ENCODE peak calls at places on chromosomes 11 and 22, in nine cellular contexts. E, H, Q, D, V, B, O, C and G are unnamed samples.

GRCh38 chr11:40514124-40514523 is 945.3 kb downstream of the LRRC4C start:
- DNase-seq in E (no peak), H (no peak), Q (no peak), D (no peak), V (no peak), B (no peak), O (no peak), C (peak), G (peak)

GRCh38 chr11:122951231-122951630 is 30.4 kb downstream of the BSX start:
- DNase-seq in E (no peak), H (no peak), Q (no peak), D (no peak), V (no peak), B (no peak), O (no peak), C (no peak), G (peak)

GRCh38 chr11:15073361-15074205 is at the start of gene CALCB:
- DNase-seq in E (peak), H (no peak), Q (no peak), D (no peak), V (no peak), B (no peak), O (peak), C (peak), G (no peak)

GRCh38 chr22:43114958-43115357 is 4.4 kb downstream of the BIK start:
- DNase-seq in E (no peak), H (no peak), Q (no peak), D (no peak), V (no peak), B (no peak), O (no peak), C (no peak), G (no peak)

GRCh38 chr11:57920971-57921370 is 102.7 kb upstream of the OR9Q1 start:
- DNase-seq in E (no peak), H (no peak), Q (no peak), D (no peak), V (no peak), B (no peak), O (no peak), C (no peak), G (no peak)

GRCh38 chr22:25987948-25988347 is 181.3 kb upstream of the SEZ6L start:
- DNase-seq in E (no peak), H (no peak), Q (no peak), D (no peak), V (no peak), B (no peak), O (no peak), C (no peak), G (no peak)

GRCh38 chr22:19036523-19037273 is 85.5 kb downstream of the DGCR2 start:
- DNase-seq in E (no peak), H (no peak), Q (no peak), D (peak), V (no peak), B (no peak), O (no peak), C (no peak), G (no peak)

GRCh38 chr22:37290737-37291136 is 8.4 kb downstream of the CYTH4 start:
- DNase-seq in E (no peak), H (no peak), Q (peak), D (no peak), V (no peak), B (no peak), O (peak), C (peak), G (no peak)

GRCh38 chr11:66316849-66317251 is at the start of gene CD248:
- DNase-seq in E (peak), H (no peak), Q (peak), D (peak), V (no peak), B (no peak), O (peak), C (peak), G (no peak)

GRCh38 chr11:117930668-117931330 is 1.6 kb upstream of the TMPRSS13 start:
- DNase-seq in E (no peak), H (no peak), Q (peak), D (peak), V (no peak), B (no peak), O (no peak), C (no peak), G (no peak)

GRCh38 chr11:44630511-44631210 is 65.2 kb downstream of the CD82 start:
- DNase-seq in E (no peak), H (no peak), Q (peak), D (peak), V (no peak), B (no peak), O (no peak), C (no peak), G (no peak)

GRCh38 chr11:36376888-36377758 is 81.0 kb downstream of the PRR5L start:
- DNase-seq in E (peak), H (no peak), Q (peak), D (peak), V (no peak), B (peak), O (peak), C (peak), G (no peak)

GRCh38 chr11:18701614-18702216 is 3.1 kb downstream of the TMEM86A start:
- DNase-seq in E (no peak), H (no peak), Q (no peak), D (no peak), V (no peak), B (no peak), O (no peak), C (no peak), G (no peak)

GRCh38 chr22:30575011-30575671 is 676 bp upstream of the GAL3ST1 start:
- DNase-seq in E (peak), H (no peak), Q (no peak), D (no peak), V (no peak), B (no peak), O (peak), C (peak), G (no peak)

GRCh38 chr11:27861706-27862430 is 161.6 kb upstream of the BDNF start:
- DNase-seq in E (peak), H (no peak), Q (no peak), D (no peak), V (peak), B (no peak), O (peak), C (peak), G (peak)

GRCh38 chr22:40469181-40469580 is 98.8 kb downstream of the SGSM3 start:
- DNase-seq in E (no peak), H (no peak), Q (no peak), D (no peak), V (no peak), B (no peak), O (no peak), C (no peak), G (no peak)

GRCh38 chr22:41857160-41857859 is 24.4 kb downstream of the SREBF2 start:
- DNase-seq in E (peak), H (peak), Q (no peak), D (no peak), V (no peak), B (peak), O (peak), C (peak), G (no peak)

GRCh38 chr22:48705159-48705916 is 1122.3 kb downstream of the BRD1 start:
- DNase-seq in E (no peak), H (no peak), Q (peak), D (no peak), V (no peak), B (no peak), O (no peak), C (no peak), G (no peak)

GRCh38 chr11:12802418-12803085 is 128.3 kb downstream of the TEAD1 start:
- DNase-seq in E (peak), H (peak), Q (no peak), D (no peak), V (peak), B (no peak), O (peak), C (peak), G (peak)

GRCh38 chr11:127651175-127651887 is 650.8 kb upstream of the KIRREL3 start:
- DNase-seq in E (peak), H (no peak), Q (no peak), D (no peak), V (peak), B (no peak), O (peak), C (peak), G (no peak)

GRCh38 chr22:23888615-23889401 is 5.4 kb upstream of the MIF start:
- DNase-seq in E (peak), H (no peak), Q (no peak), D (no peak), V (no peak), B (no peak), O (peak), C (peak), G (no peak)
- TF ChIP-seq CTCF in E (no peak), H (peak), Q (no peak), D (no peak), V (no peak), B (no peak), O (peak), C (no peak), G (peak)

DNA sequence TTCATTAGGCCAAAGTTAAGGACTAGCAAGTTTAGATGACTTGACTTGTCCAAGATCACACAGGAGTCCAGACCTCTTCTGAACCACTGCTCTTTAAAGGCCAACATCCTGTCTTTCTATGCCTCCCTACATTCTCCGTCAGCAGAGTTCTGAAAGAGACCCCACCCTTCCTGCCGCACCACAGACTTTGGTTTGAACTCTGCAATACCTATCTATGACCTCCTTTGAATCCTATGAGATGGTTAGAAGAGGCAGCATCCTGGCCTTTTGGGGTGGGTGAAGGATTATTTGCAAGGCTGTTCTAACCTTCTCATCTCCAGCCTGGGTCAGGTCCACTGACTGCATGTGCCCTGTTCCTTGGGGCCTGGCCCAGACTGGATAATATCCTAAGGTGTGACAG is 4.3 kb upstream of the RRM1 start:
- DNase-seq in E (no peak), H (no peak), Q (no peak), D (no peak), V (no peak), B (peak), O (no peak), C (no peak), G (no peak)
- H3K4me3 ChIP-seq in E (no peak), H (no peak), Q (no peak), D (no peak), V (no peak), B (peak), O (no peak), C (no peak), G (no peak)

DNA sequence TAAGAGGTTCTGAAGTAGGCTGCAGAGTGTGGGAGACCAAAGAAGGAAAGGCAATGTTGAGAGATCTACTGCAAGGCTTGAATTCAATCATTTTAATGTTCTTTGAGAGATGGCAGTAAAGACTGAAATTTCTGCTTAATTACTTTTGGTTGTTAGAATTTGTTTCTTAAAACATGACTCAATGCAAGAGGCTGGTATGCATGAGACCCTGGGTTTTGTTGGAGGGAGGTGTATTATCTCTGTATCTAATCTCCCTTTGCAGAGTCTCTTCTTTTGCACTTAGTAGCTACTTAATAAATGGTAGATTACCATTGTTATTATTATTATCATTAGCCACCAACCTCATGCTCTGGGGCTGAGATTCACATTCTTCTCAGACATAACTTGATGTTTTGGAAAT is 87.4 kb upstream of the DRD2 start:
- DNase-seq in E (no peak), H (no peak), Q (no peak), D (no peak), V (no peak), B (no peak), O (no peak), C (no peak), G (no peak)
- TF ChIP-seq CTCF in E (no peak), H (no peak), Q (no peak), D (no peak), V (no peak), B (no peak), O (no peak), C (no peak), G (no peak)

DNA sequence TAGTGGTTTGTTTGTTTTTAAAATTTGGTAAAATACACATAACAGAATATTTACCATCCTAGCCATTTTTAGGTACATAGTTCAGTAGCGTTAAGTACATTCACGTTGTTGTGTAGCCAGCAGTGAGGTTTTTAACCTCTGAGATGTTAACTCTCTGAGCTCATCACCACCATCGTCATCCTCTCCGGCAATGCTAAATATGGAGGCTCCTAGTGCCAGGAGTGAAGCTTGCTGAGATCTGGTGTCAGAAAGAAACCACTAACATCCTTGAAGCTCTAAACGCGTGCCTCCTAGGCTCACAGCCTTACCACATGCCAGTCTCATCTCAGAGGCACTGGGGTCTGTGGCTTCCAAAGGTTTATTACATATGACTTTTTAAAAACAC is 330.2 kb upstream of the B3GAT1 start:
- DNase-seq in E (peak), H (no peak), Q (peak), D (peak), V (no peak), B (no peak), O (peak), C (peak), G (no peak)
- H3K4me3 ChIP-seq in E (no peak), H (no peak), Q (no peak), D (no peak), V (no peak), B (no peak), O (no peak), C (no peak), G (no peak)

GRCh38 chr11:41660585-41660984 is 201.1 kb upstream of the LRRC4C start:
- DNase-seq in E (no peak), H (no peak), Q (no peak), D (no peak), V (no peak), B (no peak), O (no peak), C (no peak), G (no peak)
- TF ChIP-seq CTCF in E (no peak), H (no peak), Q (no peak), D (no peak), V (peak), B (no peak), O (no peak), C (no peak), G (no peak)

GRCh38 chr11:94649925-94650623 is 82.9 kb downstream of the PIWIL4 start:
- DNase-seq in E (no peak), H (no peak), Q (no peak), D (no peak), V (no peak), B (no peak), O (no peak), C (peak), G (no peak)
- H3K4me3 ChIP-seq in E (no peak), H (no peak), Q (no peak), D (no peak), V (no peak), B (no peak), O (no peak), C (no peak), G (no peak)

DNA sequence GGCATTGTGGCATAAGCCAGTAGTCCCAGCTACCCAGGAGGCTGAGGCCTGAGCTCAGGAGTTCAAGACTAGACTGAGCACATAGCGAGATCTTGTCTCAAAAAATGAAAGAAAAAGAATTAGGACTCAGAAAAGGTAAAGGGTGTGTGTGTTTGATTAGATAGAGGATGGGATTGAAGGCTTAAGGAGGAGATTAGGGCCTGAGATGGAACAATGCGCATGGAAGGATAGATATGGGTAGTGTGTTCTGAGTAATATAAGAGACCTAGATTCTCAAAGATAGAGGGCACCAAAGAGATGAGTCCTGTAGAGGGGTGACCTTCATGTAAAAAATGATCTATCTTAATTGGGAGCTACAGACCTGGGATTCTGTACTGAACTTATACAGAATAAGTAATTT is 17.3 kb upstream of the RAB30 start:
- DNase-seq in E (no peak), H (no peak), Q (no peak), D (no peak), V (no peak), B (no peak), O (no peak), C (no peak), G (no peak)
- TF ChIP-seq CTCF in E (no peak), H (no peak), Q (no peak), D (no peak), V (no peak), B (no peak), O (no peak), C (no peak), G (no peak)